ENCODE peak calls at places on chromosomes 6 and 20, in five cellular contexts. U, G, B, R and Z are unnamed samples.

GRCh38 chr6:7243188-7243942 is 69.6 kb downstream of the SSR1 start:
- DNase-seq in G (peak; percentile 57), B (peak; percentile 80), U (peak; percentile 74), R (no peak), Z (peak; percentile 84)

GRCh38 chr20:38724603-38725457 is 544 bp downstream of the SLC32A1 start:
- DNase-seq in U (no peak), R (no peak), B (no peak), G (peak; percentile 72), Z (no peak)

GRCh38 chr6:10719386-10720228 is 3.3 kb upstream of the TMEM14C start:
- DNase-seq in U (no peak), G (no peak), R (no peak), B (no peak), Z (peak; percentile 26)

GRCh38 chr6:56416247-56416646 is 168.9 kb upstream of the COL21A1 start:
- DNase-seq in U (no peak), B (no peak), G (no peak), R (no peak), Z (no peak)

GRCh38 chr6:82735790-82736189 is 329.9 kb downstream of the UBE3D start:
- DNase-seq in B (no peak), U (no peak), R (no peak), G (no peak), Z (no peak)

GRCh38 chr6:111812080-111813038 is 60.9 kb downstream of the FYN start:
- DNase-seq in B (no peak), R (no peak), G (no peak), U (no peak), Z (no peak)

GRCh38 chr6:89035252-89036106 is 45.1 kb upstream of the PNRC1 start:
- DNase-seq in G (no peak), B (peak; percentile 100), R (no peak), U (no peak), Z (peak; percentile 85)

GRCh38 chr6:26331809-26332226 is 33.2 kb upstream of the BTN3A2 start:
- DNase-seq in G (no peak), U (no peak), B (peak; percentile 22), R (no peak), Z (no peak)

GRCh38 chr6:75893058-75893775 is 144.2 kb downstream of the MYO6 start:
- DNase-seq in B (peak; percentile 75), U (peak; percentile 66), G (no peak), R (no peak), Z (no peak)

GRCh38 chr20:43832961-43833360 is 81.7 kb upstream of the TOX2 start:
- DNase-seq in G (no peak), B (no peak), U (no peak), R (no peak), Z (no peak)

GRCh38 chr20:48017992-48018391 is 232.7 kb upstream of the SULF2 start:
- DNase-seq in R (no peak), B (no peak), U (no peak), G (no peak), Z (no peak)

GRCh38 chr6:149147939-149148718 is 169.4 kb upstream of the TAB2 start:
- DNase-seq in U (no peak), B (no peak), G (no peak), R (no peak), Z (peak; percentile 79)

GRCh38 chr6:130098317-130098716 is 79.9 kb downstream of the L3MBTL3 start:
- DNase-seq in R (no peak), G (no peak), U (no peak), B (no peak), Z (no peak)

GRCh38 chr6:36997811-36998722 is 7.4 kb upstream of the FGD2 start:
- DNase-seq in U (no peak), R (no peak), G (no peak), B (no peak), Z (no peak)

GRCh38 chr6:154219250-154219649 is 137.4 kb downstream of the IPCEF1 start:
- DNase-seq in U (peak; percentile 14), B (no peak), G (no peak), R (no peak), Z (no peak)

GRCh38 chr6:169556758-169557505 is 144.9 kb downstream of the WDR27 start:
- DNase-seq in B (no peak), R (no peak), U (no peak), G (no peak), Z (no peak)

GRCh38 chr20:20480689-20481088 is 112.8 kb downstream of the INSM1 start:
- DNase-seq in G (no peak), U (no peak), B (peak; percentile 87), R (no peak), Z (peak; percentile 64)

GRCh38 chr6:159984268-159984786 is 15.4 kb downstream of the IGF2R start:
- DNase-seq in R (no peak), B (peak; percentile 93), U (no peak), G (no peak), Z (peak; percentile 73)

GRCh38 chr6:130159876-130160415 is 62.8 kb downstream of the SAMD3 start:
- DNase-seq in B (no peak), U (no peak), R (no peak), G (no peak), Z (no peak)

GRCh38 chr6:22530506-22530905 is 38.9 kb upstream of the HDGFL1 start:
- DNase-seq in G (no peak), R (no peak), U (no peak), B (peak; percentile 3), Z (no peak)

GRCh38 chr6:40962241-40962640 is 76.8 kb downstream of the UNC5CL start:
- DNase-seq in U (no peak), R (no peak), G (no peak), B (peak; percentile 94), Z (no peak)

GRCh38 chr20:35344354-35344837 is 52.2 kb upstream of the FAM83C start:
- DNase-seq in B (peak; percentile 91), U (no peak), R (no peak), G (no peak), Z (no peak)

GRCh38 chr20:33392016-33392415 is 9.3 kb downstream of the CDK5RAP1 start:
- DNase-seq in B (peak; percentile 56), G (no peak), U (no peak), R (no peak), Z (no peak)
- H3K27ac ChIP-seq in B (peak overlapping the region; percentile 69), G (no peak overlapping the region), U (no peak overlapping the region), R (no peak overlapping the region), Z (no peak overlapping the region)

GRCh38 chr6:51505451-51505850 is 582.0 kb downstream of the PKHD1 start:
- DNase-seq in R (no peak), G (no peak), B (no peak), U (no peak), Z (no peak)

GRCh38 chr6:51514396-51515051 is 572.9 kb downstream of the PKHD1 start:
- DNase-seq in B (no peak), G (no peak), R (no peak), U (peak; percentile 31), Z (peak; percentile 37)

GRCh38 chr6:51511081-51511480 is 576.3 kb downstream of the PKHD1 start:
- DNase-seq in U (no peak), B (no peak), R (no peak), G (no peak), Z (no peak)

GRCh38 chr6:51513891-51514290 is 573.5 kb downstream of the PKHD1 start:
- DNase-seq in B (no peak), U (peak; percentile 14), G (no peak), R (no peak), Z (peak; percentile 28)

GRCh38 chr6:51509597-51509996 is 577.8 kb downstream of the PKHD1 start:
- DNase-seq in G (no peak), U (no peak), B (no peak), R (no peak), Z (no peak)
- H2BK12ac ChIP-seq in G (no peak overlapping the region), U (no peak overlapping the region), B (no peak overlapping the region), R (no peak overlapping the region), Z (no peak overlapping the region)

GRCh38 chr20:23227274-23227673 is 123.3 kb upstream of the NXT1 start:
- DNase-seq in U (no peak), G (no peak), R (no peak), B (no peak), Z (no peak)

GRCh38 chr20:23224806-23225205 is 125.8 kb upstream of the NXT1 start:
- DNase-seq in R (no peak), B (no peak), U (no peak), G (no peak), Z (no peak)

GRCh38 chr20:23225407-23226060 is 125.1 kb upstream of the NXT1 start:
- DNase-seq in B (peak; percentile 98), R (no peak), G (no peak), U (no peak), Z (peak; percentile 54)

GRCh38 chr20:23227976-23228375 is 122.6 kb upstream of the NXT1 start:
- DNase-seq in B (peak; percentile 28), U (no peak), R (no peak), G (no peak), Z (peak; percentile 52)

GRCh38 chr20:23226612-23227265 is 123.9 kb upstream of the NXT1 start:
- DNase-seq in G (no peak), B (peak; percentile 86), R (no peak), U (no peak), Z (no peak)
- H3K14ac ChIP-seq in G (no peak overlapping the region), B (no peak overlapping the region), R (no peak overlapping the region), U (no peak overlapping the region), Z (no peak overlapping the region)

DNA sequence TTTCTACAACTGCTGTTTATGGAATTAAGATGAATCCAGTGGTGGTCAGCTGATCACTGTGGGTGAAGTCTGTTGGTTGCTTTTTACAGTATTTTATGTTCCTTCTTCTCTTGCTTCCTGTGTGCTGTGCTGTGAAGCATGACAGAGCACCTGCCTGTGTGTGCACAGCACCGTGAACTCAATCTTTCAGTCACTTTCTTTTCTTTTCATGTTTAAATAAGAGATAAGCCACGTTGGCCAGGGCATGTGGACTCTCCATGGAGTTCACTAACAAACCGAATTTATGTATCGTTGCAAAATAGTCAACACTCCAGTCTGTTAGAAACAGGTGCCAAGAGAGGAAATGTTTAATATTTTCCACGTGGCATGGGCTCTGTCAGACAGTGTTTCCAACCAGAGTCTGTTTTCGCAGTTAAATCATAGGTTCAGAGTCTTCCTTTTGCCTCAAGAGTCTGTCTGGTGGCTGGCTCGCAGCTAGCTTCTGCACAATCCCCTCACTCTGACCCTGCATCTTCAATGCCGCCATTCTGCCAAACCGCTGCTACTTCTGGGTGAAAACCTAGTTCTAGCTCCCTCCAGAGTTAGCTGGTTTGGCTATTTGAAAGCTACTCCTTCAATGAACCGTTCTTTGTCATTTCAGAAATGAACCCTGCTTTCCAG is 73.2 kb downstream of the QRSL1 start:
- DNase-seq in R (no peak), U (no peak), G (no peak), B (no peak), Z (no peak)
- H3K27ac ChIP-seq in R (no peak overlapping the region), U (no peak overlapping the region), G (no peak overlapping the region), B (no peak overlapping the region), Z (no peak overlapping the region)

GRCh38 chr20:2114990-2115681 is 13.5 kb downstream of the STK35 start:
- DNase-seq in U (no peak), B (peak; percentile 74), G (no peak), R (no peak), Z (no peak)

GRCh38 chr20:2114560-2114959 is 12.9 kb downstream of the STK35 start:
- DNase-seq in G (no peak), U (no peak), R (no peak), B (peak; percentile 53), Z (no peak)

GRCh38 chr20:2116170-2116940 is 14.7 kb downstream of the STK35 start:
- DNase-seq in G (no peak), U (no peak), R (no peak), B (no peak), Z (no peak)

GRCh38 chr20:2122921-2123320 is 21.3 kb downstream of the STK35 start:
- DNase-seq in B (peak; percentile 60), U (no peak), R (no peak), G (no peak), Z (no peak)

DNA sequence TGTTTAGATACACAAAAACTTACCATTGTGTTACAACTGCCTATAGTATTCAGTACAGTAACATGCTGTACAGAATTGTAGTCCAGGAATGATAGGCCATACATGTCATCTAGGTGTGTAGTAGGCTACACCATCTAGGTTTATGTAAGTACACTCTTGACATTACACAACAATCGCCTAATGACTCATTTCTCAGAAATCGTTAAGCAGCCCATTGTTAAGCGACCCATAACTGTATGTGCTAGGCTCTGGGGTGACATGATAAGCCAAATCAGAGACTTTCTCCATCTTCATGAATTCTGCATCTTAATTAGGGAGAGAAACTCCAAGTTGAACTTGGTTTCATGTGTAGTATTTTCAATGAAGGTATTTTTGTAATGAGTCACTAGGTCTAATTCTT is 17.2 kb downstream of the STK35 start:
- DNase-seq in R (no peak), U (no peak), B (no peak), G (no peak), Z (peak; percentile 72)
- H2BK12ac ChIP-seq in R (no peak overlapping the region), U (no peak overlapping the region), B (no peak overlapping the region), G (no peak overlapping the region), Z (no peak overlapping the region)